ENCODE peak calls at places on chromosomes 1 and 21, in seven cellular contexts. F, I, N, S, P, Y and L are unnamed samples.
A peak's percentile ranks its signal among the peaks of the same experiment; 100 is the strongest.

GRCh38 chr1:156797212-156797871 is 19.3 kb downstream of the SH2D2A start:
- DNase-seq in Y (no peak), S (no peak), N (peak; percentile 68), P (peak; percentile 55), I (peak; percentile 33), F (peak; percentile 76), L (peak; percentile 48)

GRCh38 chr1:61370908-61371279 is 288.5 kb downstream of the NFIA start:
- DNase-seq in P (no peak), N (no peak), I (no peak), F (no peak), Y (no peak), S (no peak), L (no peak)

GRCh38 chr1:149884433-149885363 is 14.7 kb upstream of the BOLA1 start:
- DNase-seq in I (peak; percentile 7), Y (no peak), P (no peak), F (peak; percentile 28), N (no peak), S (peak; percentile 48), L (no peak)

GRCh38 chr1:167499657-167500056 is 18.7 kb downstream of the CD247 start:
- DNase-seq in N (no peak), Y (no peak), S (peak; percentile 84), F (no peak), I (no peak), P (no peak), L (no peak)

GRCh38 chr1:4425892-4426291 is 228.5 kb upstream of the AJAP1 start:
- DNase-seq in F (peak; percentile 86), N (peak; percentile 44), Y (no peak), I (no peak), S (no peak), P (no peak), L (no peak)

GRCh38 chr21:39669485-39669884 is 56.7 kb downstream of the B3GALT5 start:
- DNase-seq in P (no peak), Y (no peak), F (no peak), I (no peak), N (no peak), S (no peak), L (no peak)

GRCh38 chr1:10399487-10399917 is 638 bp downstream of the PGD start:
- DNase-seq in N (no peak), S (no peak), P (peak; percentile 30), Y (no peak), F (no peak), I (no peak), L (no peak)

GRCh38 chr1:91613594-91613993 is 112.9 kb downstream of the CDC7 start:
- DNase-seq in I (no peak), F (no peak), S (no peak), N (no peak), Y (no peak), P (no peak), L (no peak)

GRCh38 chr1:228009828-228010775 is 3.3 kb downstream of the WNT3A start:
- DNase-seq in N (no peak), F (peak; percentile 8), Y (no peak), I (no peak), S (peak; percentile 13), P (no peak), L (no peak)

GRCh38 chr21:46122241-46122671 is 24.3 kb downstream of the COL6A2 start:
- DNase-seq in F (no peak), P (no peak), N (no peak), S (no peak), Y (no peak), I (no peak), L (no peak)

GRCh38 chr1:100622506-100622905 is 84.6 kb downstream of the GPR88 start:
- DNase-seq in Y (no peak), N (no peak), P (no peak), F (no peak), S (no peak), I (no peak), L (no peak)

GRCh38 chr1:152386940-152387339 is 27.1 kb downstream of the CRNN start:
- DNase-seq in Y (no peak), N (no peak), P (no peak), S (no peak), I (no peak), F (no peak), L (no peak)

GRCh38 chr1:48581256-48581655 is 109.3 kb upstream of the SPATA6 start:
- DNase-seq in I (no peak), Y (no peak), S (no peak), F (no peak), P (no peak), N (peak; percentile 32), L (no peak)

GRCh38 chr1:30491831-30492230 is 231.6 kb downstream of the MATN1 start:
- DNase-seq in I (no peak), N (no peak), F (no peak), P (no peak), S (no peak), Y (no peak), L (no peak)

GRCh38 chr1:78619803-78620579 is at the start of gene IFI44L:
- DNase-seq in F (no peak), Y (no peak), I (no peak), S (peak; percentile 89), N (no peak), P (no peak), L (no peak)

GRCh38 chr1:45200906-45201500 is 5.4 kb downstream of the ZSWIM5 start:
- DNase-seq in I (no peak), S (no peak), Y (no peak), N (no peak), F (no peak), P (peak; percentile 6), L (no peak)

GRCh38 chr1:14259191-14259757 is 339.2 kb upstream of the KAZN start:
- DNase-seq in I (no peak), Y (no peak), F (no peak), N (no peak), S (no peak), P (no peak), L (no peak)

GRCh38 chr1:157319567-157319966 is 181.4 kb upstream of the ETV3 start:
- DNase-seq in I (no peak), S (no peak), Y (no peak), P (no peak), N (no peak), F (no peak), L (no peak)

GRCh38 chr21:43812139-43812821 is 22.9 kb downstream of the RRP1 start:
- DNase-seq in Y (no peak), N (no peak), S (no peak), P (peak; percentile 21), I (no peak), F (no peak), L (peak; percentile 35)

DNA sequence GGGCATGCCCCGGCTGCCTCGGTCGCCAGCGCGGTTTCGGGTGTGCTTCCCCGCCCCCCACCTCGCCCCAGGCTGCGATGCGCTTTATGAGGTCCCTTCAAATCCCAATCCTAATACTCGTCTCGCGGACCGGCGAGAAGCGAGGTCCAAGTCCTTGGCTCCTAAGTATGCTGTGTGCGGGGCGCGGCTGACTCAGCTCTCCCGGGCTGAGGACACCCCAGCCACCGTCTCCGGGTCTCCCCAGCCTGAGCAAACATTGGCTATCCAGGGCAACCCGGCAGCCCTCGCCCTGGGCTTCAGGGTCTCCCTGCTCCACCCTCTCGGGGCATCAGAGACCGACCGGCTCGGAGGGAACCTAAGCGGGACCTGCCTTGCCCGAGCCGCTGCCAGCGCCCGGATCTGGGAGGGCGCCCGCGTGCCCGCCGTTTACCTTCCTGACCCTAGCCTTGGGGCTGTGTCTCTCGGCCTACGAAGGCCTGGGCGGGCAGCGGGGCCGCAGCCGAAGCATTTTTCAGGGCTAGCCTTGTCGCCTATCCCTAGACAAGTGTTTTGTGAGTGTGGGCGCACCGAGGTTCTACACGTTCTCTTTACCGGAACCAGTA is 1.2 kb downstream of the ITPKB start:
- DNase-seq in Y (no peak), P (no peak), S (no peak), F (no peak), I (no peak), N (peak; percentile 71), L (peak; percentile 52)
- TF ChIP-seq JUND in Y (no peak), P (no peak), S (no peak), F (no peak), I (no peak), N (no peak), L (no peak)

DNA sequence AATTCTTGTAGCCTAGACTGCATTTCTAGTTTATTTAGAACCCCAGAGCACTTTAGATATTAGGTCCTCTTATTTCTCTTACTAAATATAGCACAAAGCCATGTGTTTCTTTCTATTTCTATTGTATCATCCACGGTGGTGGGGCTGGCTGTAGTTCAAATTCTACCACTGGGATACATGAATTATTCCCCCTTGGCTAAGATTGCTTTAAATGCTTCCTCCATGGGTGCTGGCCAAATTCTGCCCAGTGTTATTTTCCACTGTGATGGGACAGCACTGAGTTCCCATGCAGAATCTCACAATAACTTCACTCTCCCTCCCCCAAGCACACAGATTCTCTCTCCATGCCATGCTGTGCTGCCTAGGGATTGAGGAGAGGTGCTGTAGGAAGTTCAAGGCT is 41.5 kb upstream of the GBP6 start:
- DNase-seq in S (no peak), N (no peak), I (no peak), F (no peak), Y (no peak), P (no peak), L (no peak)
- TF ChIP-seq JUND in S (no peak), N (no peak), I (no peak), F (no peak), Y (no peak), P (no peak), L (no peak)

GRCh38 chr1:70811815-70812214 is 235.8 kb downstream of the PTGER3 start:
- DNase-seq in F (no peak), N (no peak), P (no peak), I (no peak), S (no peak), Y (no peak), L (no peak)
- TF ChIP-seq JUND in F (no peak), N (no peak), P (no peak), I (no peak), S (no peak), Y (no peak), L (no peak)

GRCh38 chr1:94634977-94635416 is 93.4 kb upstream of the F3 start:
- DNase-seq in Y (no peak), F (peak; percentile 70), N (peak; percentile 61), P (no peak), I (no peak), S (no peak), L (no peak)
- TF ChIP-seq JUND in Y (no peak), F (peak; percentile 11), N (no peak), P (no peak), I (no peak), S (no peak), L (no peak)

GRCh38 chr1:208188607-208189006 is 55.6 kb downstream of the PLXNA2 start:
- DNase-seq in F (no peak), Y (no peak), S (no peak), P (no peak), I (no peak), N (no peak), L (no peak)

GRCh38 chr1:208184993-208185703 is 59.0 kb downstream of the PLXNA2 start:
- DNase-seq in F (no peak), P (no peak), Y (no peak), I (no peak), S (no peak), N (no peak), L (no peak)

GRCh38 chr1:208183977-208184901 is 59.9 kb downstream of the PLXNA2 start:
- DNase-seq in I (peak; percentile 18), Y (no peak), P (peak; percentile 42), N (no peak), S (no peak), F (peak; percentile 80), L (no peak)

GRCh38 chr1:208187499-208188041 is 56.6 kb downstream of the PLXNA2 start:
- DNase-seq in N (no peak), S (peak; percentile 70), Y (no peak), I (no peak), P (no peak), F (no peak), L (no peak)

GRCh38 chr1:208185801-208186201 is 58.4 kb downstream of the PLXNA2 start:
- DNase-seq in S (no peak), I (no peak), Y (no peak), F (peak; percentile 48), N (no peak), P (no peak), L (no peak)
- TF ChIP-seq JUND in S (no peak), I (no peak), Y (no peak), F (no peak), N (peak; percentile 2), P (no peak), L (no peak)